ENCODE peak calls at places on chromosome 11, in ten cellular contexts. I is stimulated activated CD4-positive, alpha-beta T cell treated with anti-CD3 and anti-CD28 coated beads, Interleukin-15, amount 100 ng/mL, for 48 hours; Y is activated CD4-positive, alpha-beta T cell treated with anti-CD3 and anti-CD28 coated beads for 4 hours; B is hepatic stellate cell; T is retinal pigment epithelial cell; D is ACHN; F is RPMI8226; N is DMS153; Z is NCI-H1417; J is HTR-8/SVneo. U is an unnamed sample.
A peak's percentile ranks its signal among the peaks of the same experiment; 100 is the strongest.

GRCh38 chr11:8384199-8384821 is 120.6 kb upstream of the LMO1 start:
- DNase-seq in I (no peak), Y (no peak), B (no peak), T (no peak), D (peak; percentile 89), F (no peak), N (no peak), Z (no peak), J (no peak), U (no peak)

GRCh38 chr11:71364176-71364671 is 84.0 kb downstream of the DHCR7 start:
- DNase-seq in I (no peak), Y (no peak), B (no peak), T (no peak), D (no peak), F (no peak), N (no peak), Z (peak; percentile 16), J (no peak), U (no peak)

GRCh38 chr11:44979536-44980399 is 29.1 kb upstream of the TP53I11 start:
- DNase-seq in I (no peak), Y (no peak), B (no peak), T (peak; percentile 29), D (no peak), F (peak; percentile 79), N (peak; percentile 97), Z (peak; percentile 80), J (no peak), U (no peak)

GRCh38 chr11:60334005-60334620 is 7.1 kb downstream of the MS4A6E start:
- DNase-seq in I (peak; percentile 26), Y (peak; percentile 65), B (peak; percentile 14), T (no peak), D (peak; percentile 45), F (peak; percentile 52), N (peak; percentile 15), Z (peak; percentile 85), J (peak; percentile 37), U (peak; percentile 73)

GRCh38 chr11:105960252-105961245 is 61.5 kb downstream of the MSANTD4 start:
- DNase-seq in I (no peak), Y (no peak), B (no peak), T (no peak), D (no peak), F (peak; percentile 80), N (peak; percentile 71), Z (peak; percentile 86), J (no peak), U (no peak)

GRCh38 chr11:1043563-1044096 is 7.1 kb upstream of the MUC6 start:
- DNase-seq in I (no peak), Y (no peak), B (no peak), T (no peak), D (no peak), F (no peak), N (no peak), Z (no peak), J (no peak), U (no peak)

GRCh38 chr11:3103076-3103475 is 45.9 kb upstream of the CARS1 start:
- DNase-seq in I (no peak), Y (no peak), B (no peak), T (no peak), D (no peak), F (no peak), N (no peak), Z (no peak), J (no peak), U (no peak)

GRCh38 chr11:62588966-62589637 is 2.2 kb downstream of the TUT1 start:
- DNase-seq in I (no peak), Y (no peak), B (no peak), T (no peak), D (peak; percentile 29), F (peak; percentile 42), N (no peak), Z (no peak), J (no peak), U (no peak)

GRCh38 chr11:2728663-2729332 is 29.0 kb upstream of the KCNQ1OT1 start:
- DNase-seq in I (no peak), Y (no peak), B (no peak), T (no peak), D (no peak), F (no peak), N (no peak), Z (no peak), J (no peak), U (no peak)

GRCh38 chr11:38456371-38456770 is 1858.3 kb upstream of the RAG2 start:
- DNase-seq in I (no peak), Y (no peak), B (no peak), T (no peak), D (no peak), F (no peak), N (no peak), Z (no peak), J (no peak), U (no peak)

GRCh38 chr11:25423436-25424184 is 908.3 kb upstream of the ANO3 start:
- DNase-seq in I (no peak), Y (no peak), B (no peak), T (peak; percentile 28), D (no peak), F (no peak), N (no peak), Z (no peak), J (no peak), U (no peak)

GRCh38 chr11:2688381-2689231 is 11.2 kb downstream of the KCNQ1OT1 start:
- DNase-seq in I (no peak), Y (no peak), B (no peak), T (no peak), D (no peak), F (peak; percentile 79), N (no peak), Z (no peak), J (no peak), U (no peak)

GRCh38 chr11:126824035-126824607 is 176.4 kb downstream of the KIRREL3 start:
- DNase-seq in I (no peak), Y (no peak), B (no peak), T (no peak), D (no peak), F (no peak), N (peak; percentile 90), Z (peak; percentile 97), J (no peak), U (no peak)

GRCh38 chr11:109641549-109641948 is 219.6 kb downstream of the C11orf87 start:
- DNase-seq in I (no peak), Y (no peak), B (no peak), T (peak; percentile 29), D (peak; percentile 37), F (peak; percentile 19), N (no peak), Z (no peak), J (peak; percentile 33), U (no peak)

GRCh38 chr11:83061883-83062282 is 9.8 kb downstream of the RAB30 start:
- DNase-seq in I (no peak), Y (no peak), B (no peak), T (no peak), D (no peak), F (peak; percentile 84), N (no peak), Z (no peak), J (no peak), U (peak; percentile 78)

GRCh38 chr11:115181480-115181879 is 322.7 kb downstream of the CADM1 start:
- DNase-seq in I (no peak), Y (no peak), B (no peak), T (no peak), D (no peak), F (no peak), N (no peak), Z (peak; percentile 29), J (no peak), U (no peak)

GRCh38 chr11:6062691-6063358 is 32.3 kb upstream of the OR56A1 start:
- DNase-seq in I (no peak), Y (no peak), B (no peak), T (no peak), D (no peak), F (no peak), N (no peak), Z (no peak), J (no peak), U (peak; percentile 58)

GRCh38 chr11:126640186-126640585 is 284.7 kb downstream of the ST3GAL4 start:
- DNase-seq in I (no peak), Y (no peak), B (no peak), T (no peak), D (no peak), F (no peak), N (no peak), Z (no peak), J (no peak), U (no peak)

GRCh38 chr11:110199184-110199981 is 97.0 kb downstream of the RDX start:
- DNase-seq in I (no peak), Y (no peak), B (no peak), T (no peak), D (no peak), F (no peak), N (no peak), Z (no peak), J (no peak), U (no peak)

GRCh38 chr11:40139507-40139906 is 1319.9 kb downstream of the LRRC4C start:
- DNase-seq in I (no peak), Y (no peak), B (no peak), T (no peak), D (no peak), F (no peak), N (no peak), Z (no peak), J (no peak), U (no peak)

GRCh38 chr11:17734418-17734911 is at the start of gene KCNC1:
- DNase-seq in I (no peak), Y (no peak), B (peak; percentile 57), T (no peak), D (peak; percentile 42), F (no peak), N (peak; percentile 49), Z (peak; percentile 83), J (peak; percentile 44), U (no peak)

GRCh38 chr11:67302571-67303131 is 679 bp upstream of the SSH3 start:
- DNase-seq in I (no peak), Y (no peak), B (no peak), T (no peak), D (peak; percentile 53), F (no peak), N (no peak), Z (peak; percentile 79), J (no peak), U (no peak)

GRCh38 chr11:123357990-123358827 is 71.9 kb upstream of the GRAMD1B start:
- DNase-seq in I (peak; percentile 17), Y (peak; percentile 26), B (peak; percentile 6), T (no peak), D (no peak), F (peak; percentile 4), N (peak; percentile 38), Z (peak; percentile 92), J (peak; percentile 47), U (no peak)

GRCh38 chr11:20374746-20375305 is 11.3 kb downstream of the HTATIP2 start:
- DNase-seq in I (no peak), Y (no peak), B (no peak), T (no peak), D (no peak), F (no peak), N (no peak), Z (no peak), J (no peak), U (no peak)

GRCh38 chr11:16981651-16982194 is 32.5 kb downstream of the PLEKHA7 start:
- DNase-seq in I (no peak), Y (no peak), B (no peak), T (peak; percentile 95), D (no peak), F (no peak), N (peak; percentile 45), Z (peak; percentile 36), J (no peak), U (no peak)

GRCh38 chr11:35323076-35323868 is 96.1 kb downstream of the SLC1A2 start:
- DNase-seq in I (no peak), Y (no peak), B (no peak), T (no peak), D (no peak), F (no peak), N (no peak), Z (no peak), J (no peak), U (no peak)

GRCh38 chr11:94629741-94630140 is 62.6 kb downstream of the PIWIL4 start:
- DNase-seq in I (no peak), Y (no peak), B (no peak), T (no peak), D (no peak), F (no peak), N (no peak), Z (no peak), J (no peak), U (no peak)

GRCh38 chr11:19980957-19981669 is 179.2 kb downstream of the DBX1 start:
- DNase-seq in I (no peak), Y (no peak), B (peak; percentile 47), T (no peak), D (no peak), F (no peak), N (no peak), Z (peak; percentile 64), J (no peak), U (no peak)